ENCODE peak calls at places on chromosome 10, in seven cellular contexts. One of them, this sample, is unnamed.

GRCh38 chr10:131676448-131676847 is 224.4 kb upstream of the PPP2R2D start:
- DNase-seq in effector CD4-positive, alpha-beta T cell: no peak
- DNase-seq in pancreas: no peak
- DNase-seq in lower lobe of right lung: no peak
- DNase-seq in iris pigment epithelial cell: no peak
- DNase-seq in HCEC 1CT: no peak
- DNase-seq in H7: no peak
- DNase-seq in this sample: no peak

GRCh38 chr10:29130190-29130673 is 158.6 kb upstream of the LYZL1 start:
- DNase-seq in effector CD4-positive, alpha-beta T cell: no peak
- DNase-seq in pancreas: peak; percentile 23
- DNase-seq in lower lobe of right lung: no peak
- DNase-seq in iris pigment epithelial cell: peak; percentile 50
- DNase-seq in HCEC 1CT: peak; percentile 3
- DNase-seq in H7: peak; percentile 53
- DNase-seq in this sample: no peak

GRCh38 chr10:113550365-113550764 is 2.5 kb upstream of the HABP2 start:
- DNase-seq in effector CD4-positive, alpha-beta T cell: no peak
- DNase-seq in pancreas: no peak
- DNase-seq in lower lobe of right lung: no peak
- DNase-seq in iris pigment epithelial cell: peak; percentile 75
- DNase-seq in HCEC 1CT: peak; percentile 15
- DNase-seq in H7: no peak
- DNase-seq in this sample: no peak

GRCh38 chr10:78365711-78366110 is 332.0 kb downstream of the RPS24 start:
- DNase-seq in effector CD4-positive, alpha-beta T cell: no peak
- DNase-seq in pancreas: no peak
- DNase-seq in lower lobe of right lung: no peak
- DNase-seq in iris pigment epithelial cell: no peak
- DNase-seq in HCEC 1CT: no peak
- DNase-seq in H7: no peak
- DNase-seq in this sample: no peak

GRCh38 chr10:51763746-51764145 is 64.4 kb upstream of the CSTF2T start:
- DNase-seq in effector CD4-positive, alpha-beta T cell: no peak
- DNase-seq in pancreas: no peak
- DNase-seq in lower lobe of right lung: no peak
- DNase-seq in iris pigment epithelial cell: no peak
- DNase-seq in HCEC 1CT: no peak
- DNase-seq in H7: no peak
- DNase-seq in this sample: no peak

GRCh38 chr10:86258488-86258887 is 108.1 kb downstream of the GRID1 start:
- DNase-seq in effector CD4-positive, alpha-beta T cell: no peak
- DNase-seq in pancreas: no peak
- DNase-seq in lower lobe of right lung: no peak
- DNase-seq in iris pigment epithelial cell: no peak
- DNase-seq in HCEC 1CT: no peak
- DNase-seq in H7: peak; percentile 25
- DNase-seq in this sample: no peak

GRCh38 chr10:22805304-22805703 is 90.9 kb upstream of the PIP4K2A start:
- DNase-seq in effector CD4-positive, alpha-beta T cell: no peak
- DNase-seq in pancreas: no peak
- DNase-seq in lower lobe of right lung: no peak
- DNase-seq in iris pigment epithelial cell: peak; percentile 56
- DNase-seq in HCEC 1CT: peak; percentile 78
- DNase-seq in H7: no peak
- DNase-seq in this sample: no peak

GRCh38 chr10:131848296-131848695 is 52.5 kb upstream of the PPP2R2D start:
- DNase-seq in effector CD4-positive, alpha-beta T cell: no peak
- DNase-seq in pancreas: no peak
- DNase-seq in lower lobe of right lung: no peak
- DNase-seq in iris pigment epithelial cell: no peak
- DNase-seq in HCEC 1CT: no peak
- DNase-seq in H7: no peak
- DNase-seq in this sample: peak; percentile 76

GRCh38 chr10:47176903-47177860 is 122.8 kb upstream of the GDF10 start:
- DNase-seq in effector CD4-positive, alpha-beta T cell: no peak
- DNase-seq in pancreas: no peak
- DNase-seq in lower lobe of right lung: no peak
- DNase-seq in iris pigment epithelial cell: no peak
- DNase-seq in HCEC 1CT: peak; percentile 4
- DNase-seq in H7: no peak
- DNase-seq in this sample: no peak

GRCh38 chr10:132912685-132913558 is 29.4 kb downstream of the CFAP46 start:
- DNase-seq in effector CD4-positive, alpha-beta T cell: no peak
- DNase-seq in pancreas: no peak
- DNase-seq in lower lobe of right lung: no peak
- DNase-seq in iris pigment epithelial cell: no peak
- DNase-seq in HCEC 1CT: no peak
- DNase-seq in H7: peak; percentile 98
- DNase-seq in this sample: peak; percentile 74

GRCh38 chr10:93742633-93743349 is 14.9 kb upstream of the LGI1 start:
- DNase-seq in effector CD4-positive, alpha-beta T cell: no peak
- DNase-seq in pancreas: no peak
- DNase-seq in lower lobe of right lung: no peak
- DNase-seq in iris pigment epithelial cell: no peak
- DNase-seq in HCEC 1CT: peak; percentile 27
- DNase-seq in H7: no peak
- DNase-seq in this sample: no peak

GRCh38 chr10:88952647-88953111 is at the start of gene ACTA2:
- DNase-seq in effector CD4-positive, alpha-beta T cell: no peak
- DNase-seq in pancreas: no peak
- DNase-seq in lower lobe of right lung: no peak
- DNase-seq in iris pigment epithelial cell: peak; percentile 42
- DNase-seq in HCEC 1CT: peak; percentile 62
- DNase-seq in H7: no peak
- DNase-seq in this sample: peak; percentile 54

GRCh38 chr10:4751211-4751610 is 74.8 kb upstream of the AKR1E2 start:
- DNase-seq in effector CD4-positive, alpha-beta T cell: no peak
- DNase-seq in pancreas: no peak
- DNase-seq in lower lobe of right lung: no peak
- DNase-seq in iris pigment epithelial cell: no peak
- DNase-seq in HCEC 1CT: no peak
- DNase-seq in H7: no peak
- DNase-seq in this sample: no peak

GRCh38 chr10:30705086-30705624 is 75.6 kb upstream of the LYZL2 start:
- DNase-seq in effector CD4-positive, alpha-beta T cell: no peak
- DNase-seq in pancreas: no peak
- DNase-seq in lower lobe of right lung: no peak
- DNase-seq in iris pigment epithelial cell: no peak
- DNase-seq in HCEC 1CT: no peak
- DNase-seq in H7: no peak
- DNase-seq in this sample: no peak

GRCh38 chr10:127563718-127564553 is 14.8 kb downstream of the NPS start:
- DNase-seq in effector CD4-positive, alpha-beta T cell: no peak
- DNase-seq in pancreas: peak; percentile 19
- DNase-seq in lower lobe of right lung: peak; percentile 66
- DNase-seq in iris pigment epithelial cell: no peak
- DNase-seq in HCEC 1CT: no peak
- DNase-seq in H7: peak; percentile 60
- DNase-seq in this sample: peak; percentile 85

GRCh38 chr10:132748545-132749427 is 37.2 kb downstream of the NKX6-2 start:
- DNase-seq in effector CD4-positive, alpha-beta T cell: no peak
- DNase-seq in pancreas: no peak
- DNase-seq in lower lobe of right lung: no peak
- DNase-seq in iris pigment epithelial cell: no peak
- DNase-seq in HCEC 1CT: no peak
- DNase-seq in H7: peak; percentile 60
- DNase-seq in this sample: no peak

GRCh38 chr10:6530211-6530840 is 49.8 kb downstream of the PRKCQ start:
- DNase-seq in effector CD4-positive, alpha-beta T cell: peak; percentile 72
- DNase-seq in pancreas: no peak
- DNase-seq in lower lobe of right lung: no peak
- DNase-seq in iris pigment epithelial cell: no peak
- DNase-seq in HCEC 1CT: no peak
- DNase-seq in H7: no peak
- DNase-seq in this sample: no peak

GRCh38 chr10:124792998-124793352 is 1.3 kb upstream of the EEF1AKMT2 start:
- DNase-seq in effector CD4-positive, alpha-beta T cell: no peak
- DNase-seq in pancreas: no peak
- DNase-seq in lower lobe of right lung: no peak
- DNase-seq in iris pigment epithelial cell: no peak
- DNase-seq in HCEC 1CT: no peak
- DNase-seq in H7: no peak
- DNase-seq in this sample: no peak

GRCh38 chr10:93015722-93016121 is 44.9 kb upstream of the CYP26C1 start:
- DNase-seq in effector CD4-positive, alpha-beta T cell: no peak
- DNase-seq in pancreas: no peak
- DNase-seq in lower lobe of right lung: no peak
- DNase-seq in iris pigment epithelial cell: no peak
- DNase-seq in HCEC 1CT: no peak
- DNase-seq in H7: no peak
- DNase-seq in this sample: no peak

GRCh38 chr10:54402576-54402975 is 398.5 kb downstream of the PCDH15 start:
- DNase-seq in effector CD4-positive, alpha-beta T cell: no peak
- DNase-seq in pancreas: no peak
- DNase-seq in lower lobe of right lung: no peak
- DNase-seq in iris pigment epithelial cell: peak; percentile 3
- DNase-seq in HCEC 1CT: no peak
- DNase-seq in H7: no peak
- DNase-seq in this sample: no peak

GRCh38 chr10:84225424-84226173 is at the start of gene LRIT2:
- DNase-seq in effector CD4-positive, alpha-beta T cell: no peak
- DNase-seq in pancreas: no peak
- DNase-seq in lower lobe of right lung: no peak
- DNase-seq in iris pigment epithelial cell: no peak
- DNase-seq in HCEC 1CT: no peak
- DNase-seq in H7: no peak
- DNase-seq in this sample: no peak

GRCh38 chr10:110305767-110306451 is 1.2 kb upstream of the SMNDC1 start:
- DNase-seq in effector CD4-positive, alpha-beta T cell: peak; percentile 55
- DNase-seq in pancreas: peak; percentile 55
- DNase-seq in lower lobe of right lung: no peak
- DNase-seq in iris pigment epithelial cell: peak; percentile 96
- DNase-seq in HCEC 1CT: peak; percentile 91
- DNase-seq in H7: peak; percentile 32
- DNase-seq in this sample: no peak

GRCh38 chr10:11683529-11684320 is 58.5 kb upstream of the ECHDC3 start:
- DNase-seq in effector CD4-positive, alpha-beta T cell: no peak
- DNase-seq in pancreas: no peak
- DNase-seq in lower lobe of right lung: peak; percentile 4
- DNase-seq in iris pigment epithelial cell: no peak
- DNase-seq in HCEC 1CT: no peak
- DNase-seq in H7: no peak
- DNase-seq in this sample: no peak

GRCh38 chr10:71712572-71713134 is 6.9 kb downstream of the C10orf105 start:
- DNase-seq in effector CD4-positive, alpha-beta T cell: peak; percentile 17
- DNase-seq in pancreas: no peak
- DNase-seq in lower lobe of right lung: no peak
- DNase-seq in iris pigment epithelial cell: no peak
- DNase-seq in HCEC 1CT: no peak
- DNase-seq in H7: no peak
- DNase-seq in this sample: no peak

This sample was measured in left lung.